ENCODE peak calls at places on chromosomes 16 and 17, in seven cellular contexts. One of them, this sample, is unnamed.

GRCh38 chr16:85046957-85047866 is 19.6 kb downstream of the KIAA0513 start:
- DNase-seq in lower lobe of right lung: peak
- DNase-seq in OCI-M1: peak
- DNase-seq in DND-41: no peak
- DNase-seq in effector CD4-positive, alpha-beta T cell: no peak
- DNase-seq in ovary: no peak
- DNase-seq in ELF-1: peak
- DNase-seq in this sample: no peak

GRCh38 chr17:3804503-3804931 is 3.5 kb upstream of the ITGAE start:
- DNase-seq in OCI-M1: no peak
- DNase-seq in ELF-1: no peak
- DNase-seq in lower lobe of right lung: no peak
- DNase-seq in effector CD4-positive, alpha-beta T cell: no peak
- DNase-seq in ovary: no peak
- DNase-seq in DND-41: no peak
- DNase-seq in this sample: no peak

GRCh38 chr16:58814348-58814801 is 80.3 kb upstream of the GOT2 start:
- DNase-seq in DND-41: peak
- DNase-seq in effector CD4-positive, alpha-beta T cell: no peak
- DNase-seq in lower lobe of right lung: peak
- DNase-seq in ovary: peak
- DNase-seq in ELF-1: peak
- DNase-seq in OCI-M1: peak
- DNase-seq in this sample: no peak

GRCh38 chr16:27314161-27314723 is 468 bp downstream of the IL4R start:
- DNase-seq in OCI-M1: peak
- DNase-seq in lower lobe of right lung: peak
- DNase-seq in effector CD4-positive, alpha-beta T cell: peak
- DNase-seq in ELF-1: peak
- DNase-seq in ovary: peak
- DNase-seq in DND-41: no peak
- DNase-seq in this sample: no peak

GRCh38 chr17:28552201-28552999 is at the start of gene UNC119:
- DNase-seq in OCI-M1: peak
- DNase-seq in DND-41: peak
- DNase-seq in effector CD4-positive, alpha-beta T cell: peak
- DNase-seq in ELF-1: peak
- DNase-seq in lower lobe of right lung: peak
- DNase-seq in ovary: peak
- DNase-seq in this sample: peak

GRCh38 chr17:3977387-3977786 is 13.2 kb upstream of the ATP2A3 start:
- DNase-seq in lower lobe of right lung: peak
- DNase-seq in ELF-1: no peak
- DNase-seq in OCI-M1: peak
- DNase-seq in DND-41: no peak
- DNase-seq in effector CD4-positive, alpha-beta T cell: no peak
- DNase-seq in ovary: no peak
- DNase-seq in this sample: no peak

GRCh38 chr17:67959510-67959909 is 36.8 kb downstream of the C17orf58 start:
- DNase-seq in OCI-M1: no peak
- DNase-seq in ELF-1: no peak
- DNase-seq in lower lobe of right lung: no peak
- DNase-seq in effector CD4-positive, alpha-beta T cell: no peak
- DNase-seq in ovary: no peak
- DNase-seq in DND-41: no peak
- DNase-seq in this sample: no peak

GRCh38 chr17:5526821-5527598 is 40.6 kb downstream of the MIS12 start:
- DNase-seq in ovary: no peak
- DNase-seq in DND-41: no peak
- DNase-seq in OCI-M1: peak
- DNase-seq in lower lobe of right lung: no peak
- DNase-seq in effector CD4-positive, alpha-beta T cell: no peak
- DNase-seq in ELF-1: peak
- DNase-seq in this sample: no peak

GRCh38 chr16:58264961-58265479 is 29.8 kb downstream of the PRSS54 start:
- DNase-seq in ovary: no peak
- DNase-seq in lower lobe of right lung: no peak
- DNase-seq in DND-41: no peak
- DNase-seq in OCI-M1: peak
- DNase-seq in ELF-1: peak
- DNase-seq in effector CD4-positive, alpha-beta T cell: no peak
- DNase-seq in this sample: no peak

GRCh38 chr17:17919169-17920107 is 52.8 kb downstream of the TOM1L2 start:
- DNase-seq in effector CD4-positive, alpha-beta T cell: peak
- DNase-seq in OCI-M1: peak
- DNase-seq in ELF-1: peak
- DNase-seq in ovary: peak
- DNase-seq in DND-41: peak
- DNase-seq in lower lobe of right lung: peak
- DNase-seq in this sample: no peak

GRCh38 chr17:7419833-7420610 is at the start of gene SPEM1:
- DNase-seq in OCI-M1: no peak
- DNase-seq in effector CD4-positive, alpha-beta T cell: no peak
- DNase-seq in ELF-1: no peak
- DNase-seq in lower lobe of right lung: no peak
- DNase-seq in DND-41: no peak
- DNase-seq in ovary: no peak
- DNase-seq in this sample: no peak

GRCh38 chr16:31265329-31266245 is 5.8 kb downstream of the ITGAM start:
- DNase-seq in effector CD4-positive, alpha-beta T cell: peak
- DNase-seq in lower lobe of right lung: no peak
- DNase-seq in ovary: no peak
- DNase-seq in ELF-1: peak
- DNase-seq in OCI-M1: no peak
- DNase-seq in DND-41: no peak
- DNase-seq in this sample: no peak

GRCh38 chr17:77666881-77667395 is 291.6 kb upstream of the TNRC6C start:
- DNase-seq in ovary: no peak
- DNase-seq in ELF-1: no peak
- DNase-seq in OCI-M1: peak
- DNase-seq in DND-41: peak
- DNase-seq in effector CD4-positive, alpha-beta T cell: peak
- DNase-seq in lower lobe of right lung: no peak
- DNase-seq in this sample: no peak

GRCh38 chr16:1078579-1079021 is 6.1 kb downstream of the SSTR5 start:
- DNase-seq in lower lobe of right lung: no peak
- DNase-seq in effector CD4-positive, alpha-beta T cell: no peak
- DNase-seq in ovary: no peak
- DNase-seq in DND-41: no peak
- DNase-seq in ELF-1: peak
- DNase-seq in OCI-M1: no peak
- DNase-seq in this sample: no peak

GRCh38 chr17:694239-694638 is 20.4 kb downstream of the VPS53 start:
- DNase-seq in OCI-M1: no peak
- DNase-seq in effector CD4-positive, alpha-beta T cell: no peak
- DNase-seq in DND-41: no peak
- DNase-seq in lower lobe of right lung: no peak
- DNase-seq in ELF-1: no peak
- DNase-seq in ovary: no peak
- DNase-seq in this sample: no peak

GRCh38 chr17:35161281-35161761 is 13.7 kb downstream of the UNC45B start:
- DNase-seq in ovary: no peak
- DNase-seq in ELF-1: no peak
- DNase-seq in OCI-M1: peak
- DNase-seq in lower lobe of right lung: no peak
- DNase-seq in effector CD4-positive, alpha-beta T cell: no peak
- DNase-seq in DND-41: no peak
- DNase-seq in this sample: no peak

GRCh38 chr17:12859520-12859919 is 70.2 kb downstream of the ARHGAP44 start:
- DNase-seq in OCI-M1: no peak
- DNase-seq in DND-41: no peak
- DNase-seq in ovary: no peak
- DNase-seq in lower lobe of right lung: no peak
- DNase-seq in ELF-1: no peak
- DNase-seq in effector CD4-positive, alpha-beta T cell: no peak
- DNase-seq in this sample: no peak

GRCh38 chr17:78804777-78805176 is 22.7 kb upstream of the CYTH1 start:
- DNase-seq in DND-41: no peak
- DNase-seq in OCI-M1: no peak
- DNase-seq in ovary: no peak
- DNase-seq in effector CD4-positive, alpha-beta T cell: no peak
- DNase-seq in lower lobe of right lung: no peak
- DNase-seq in ELF-1: no peak
- DNase-seq in this sample: no peak

GRCh38 chr16:83943516-83944050 is 9.5 kb upstream of the OSGIN1 start:
- DNase-seq in ELF-1: no peak
- DNase-seq in lower lobe of right lung: no peak
- DNase-seq in ovary: no peak
- DNase-seq in OCI-M1: no peak
- DNase-seq in effector CD4-positive, alpha-beta T cell: no peak
- DNase-seq in DND-41: no peak
- DNase-seq in this sample: no peak

GRCh38 chr16:17777461-17777863 is 306.7 kb upstream of the XYLT1 start:
- DNase-seq in ovary: no peak
- DNase-seq in DND-41: no peak
- DNase-seq in ELF-1: no peak
- DNase-seq in lower lobe of right lung: no peak
- DNase-seq in OCI-M1: no peak
- DNase-seq in effector CD4-positive, alpha-beta T cell: no peak
- DNase-seq in this sample: no peak

GRCh38 chr17:47808830-47809480 is 12.6 kb downstream of the OSBPL7 start:
- DNase-seq in effector CD4-positive, alpha-beta T cell: no peak
- DNase-seq in DND-41: no peak
- DNase-seq in ELF-1: no peak
- DNase-seq in lower lobe of right lung: no peak
- DNase-seq in ovary: no peak
- DNase-seq in OCI-M1: no peak
- DNase-seq in this sample: no peak

GRCh38 chr17:81910840-81911276 is 341 bp downstream of the PCYT2 start:
- DNase-seq in ovary: no peak
- DNase-seq in lower lobe of right lung: no peak
- DNase-seq in ELF-1: no peak
- DNase-seq in OCI-M1: peak
- DNase-seq in effector CD4-positive, alpha-beta T cell: no peak
- DNase-seq in DND-41: no peak
- DNase-seq in this sample: no peak

GRCh38 chr16:82562183-82562677 is 64.5 kb upstream of the CDH13 start:
- DNase-seq in lower lobe of right lung: no peak
- DNase-seq in ovary: no peak
- DNase-seq in effector CD4-positive, alpha-beta T cell: no peak
- DNase-seq in DND-41: no peak
- DNase-seq in OCI-M1: no peak
- DNase-seq in ELF-1: no peak
- DNase-seq in this sample: no peak